ENCODE peak calls at places on chromosomes 2 and 18, in nine cellular contexts. X is astrocyte, I is skeletal muscle cell, E is NT2/D1, V is KG1, M is T47D, B is DMS53, U is heart left ventricle, N is activated T-cell treated with anti-CD3 and anti-CD28 coated beads for 1 hour. S is an unnamed sample.
A peak's percentile ranks its signal among the peaks of the same experiment; 100 is the strongest.

GRCh38 chr2:222315443-222316121 is 16.8 kb upstream of the PAX3 start:
- DNase-seq in I (no peak), V (no peak), E (no peak), M (no peak), B (no peak), U (no peak), N (no peak), X (no peak), S (no peak)

GRCh38 chr2:26982102-26982742 is 11.8 kb downstream of the MAPRE3 start:
- DNase-seq in M (peak; percentile 82), B (peak; percentile 84), I (no peak), V (no peak), X (peak; percentile 37), E (no peak), N (no peak), U (peak; percentile 76), S (peak; percentile 25)

GRCh38 chr18:70781860-70782453 is 493.1 kb downstream of the SOCS6 start:
- DNase-seq in U (no peak), X (no peak), V (peak; percentile 36), I (no peak), M (peak; percentile 57), B (peak; percentile 89), N (peak; percentile 47), E (peak; percentile 15), S (peak; percentile 50)

GRCh38 chr2:191626497-191627151 is 51.3 kb upstream of the NABP1 start:
- DNase-seq in M (no peak), V (no peak), E (no peak), U (no peak), N (no peak), I (no peak), B (no peak), X (peak; percentile 86), S (peak; percentile 69)

GRCh38 chr2:238415036-238415764 is 11.5 kb upstream of the ASB1 start:
- DNase-seq in M (no peak), I (no peak), B (no peak), V (no peak), N (no peak), U (no peak), X (no peak), E (no peak), S (no peak)

GRCh38 chr2:109209412-109209811 is 80.4 kb downstream of the SH3RF3 start:
- DNase-seq in B (peak; percentile 63), E (no peak), U (no peak), N (no peak), X (peak; percentile 83), I (no peak), M (no peak), V (no peak), S (peak; percentile 86)

GRCh38 chr2:35298493-35298892 is 1057.1 kb upstream of the CRIM1 start:
- DNase-seq in N (no peak), X (peak; percentile 90), I (peak; percentile 2), V (no peak), E (no peak), B (no peak), M (peak; percentile 95), U (no peak), S (peak; percentile 40)

GRCh38 chr18:10122116-10122515 is 208.3 kb downstream of the VAPA start:
- DNase-seq in E (no peak), V (no peak), M (peak; percentile 12), X (peak; percentile 92), I (peak; percentile 84), N (no peak), B (peak; percentile 96), U (no peak), S (peak; percentile 75)

GRCh38 chr2:201880620-201881381 is 74.5 kb downstream of the CDK15 start:
- DNase-seq in U (peak; percentile 27), V (no peak), M (no peak), N (no peak), E (no peak), I (no peak), X (peak; percentile 61), B (no peak), S (peak; percentile 68)

GRCh38 chr2:73283545-73284295 is 558 bp downstream of the FBXO41 start:
- DNase-seq in X (no peak), U (no peak), E (no peak), M (no peak), N (no peak), V (no peak), B (peak; percentile 71), I (no peak), S (peak; percentile 11)

GRCh38 chr2:238796223-238796885 is 51.5 kb upstream of the TWIST2 start:
- DNase-seq in I (no peak), U (no peak), V (no peak), B (no peak), X (no peak), E (no peak), N (no peak), M (no peak), S (no peak)

GRCh38 chr2:170013802-170014551 is 164.0 kb upstream of the MYO3B start:
- DNase-seq in N (no peak), M (no peak), I (no peak), U (no peak), B (no peak), V (no peak), X (peak; percentile 26), E (peak; percentile 18), S (no peak)

GRCh38 chr18:3720818-3721545 is 271.0 kb downstream of the TGIF1 start:
- DNase-seq in U (no peak), I (no peak), B (peak; percentile 98), M (no peak), N (no peak), V (no peak), X (no peak), E (no peak), S (no peak)

GRCh38 chr2:45892236-45892701 is 240.8 kb downstream of the PRKCE start:
- DNase-seq in E (no peak), M (no peak), V (no peak), N (no peak), U (no peak), B (peak; percentile 80), I (no peak), X (peak; percentile 30), S (no peak)

GRCh38 chr2:19416784-19417684 is 58.6 kb upstream of the OSR1 start:
- DNase-seq in X (no peak), B (no peak), N (no peak), E (no peak), V (no peak), U (no peak), M (no peak), I (no peak), S (no peak)

GRCh38 chr2:181715033-181715630 is 34.8 kb upstream of the NEUROD1 start:
- DNase-seq in E (peak; percentile 66), V (peak; percentile 89), B (peak; percentile 94), I (peak; percentile 55), M (peak; percentile 85), X (peak; percentile 61), U (peak; percentile 37), N (peak; percentile 60), S (peak; percentile 74)

GRCh38 chr2:183543731-183544130 is 419.5 kb downstream of the NUP35 start:
- DNase-seq in M (no peak), B (peak; percentile 84), V (no peak), I (no peak), N (no peak), U (no peak), X (no peak), E (peak; percentile 11), S (no peak)

GRCh38 chr2:64586883-64587481 is 62.9 kb downstream of the AFTPH start:
- DNase-seq in V (peak; percentile 39), X (peak; percentile 47), N (no peak), B (peak; percentile 59), M (peak; percentile 55), I (peak; percentile 11), E (no peak), U (no peak), S (peak; percentile 34)